ENCODE peak calls at places on chromosomes 1 and 21, in ten cellular contexts. One of them, this sample, is unnamed.

GRCh38 chr1:25771246-25772114 is 28.5 kb upstream of the SELENON start:
- DNase-seq in CD4-positive, alpha-beta T cell: peak
- DNase-seq in SK-N-SH: peak
- DNase-seq in cardiac muscle cell: peak
- DNase-seq in HTR-8/SVneo: peak
- DNase-seq in AG04450: no peak
- DNase-seq in stimulated activated CD4-positive, alpha-beta T cell treated with anti-CD3 and anti-CD28 coated beads, Interleukin-1b, Interleukin-23, amount 100 ng/mL, for 4 hours: no peak
- DNase-seq in activated CD4-positive, CD25-positive, alpha-beta regulatory T cell: no peak
- DNase-seq in GM04504: no peak
- DNase-seq in GM13976: peak
- DNase-seq in this sample: no peak

GRCh38 chr1:220527279-220528048 is 472 bp upstream of the MARK1 start:
- DNase-seq in cardiac muscle cell: peak
- DNase-seq in AG04450: no peak
- DNase-seq in SK-N-SH: peak
- DNase-seq in GM04504: no peak
- DNase-seq in HTR-8/SVneo: no peak
- DNase-seq in CD4-positive, alpha-beta T cell: no peak
- DNase-seq in activated CD4-positive, CD25-positive, alpha-beta regulatory T cell: no peak
- DNase-seq in stimulated activated CD4-positive, alpha-beta T cell treated with anti-CD3 and anti-CD28 coated beads, Interleukin-1b, Interleukin-23, amount 100 ng/mL, for 4 hours: no peak
- DNase-seq in GM13976: peak
- DNase-seq in this sample: peak

GRCh38 chr1:42135426-42135825 is 17.8 kb upstream of the GUCA2B start:
- DNase-seq in activated CD4-positive, CD25-positive, alpha-beta regulatory T cell: no peak
- DNase-seq in AG04450: no peak
- DNase-seq in GM13976: no peak
- DNase-seq in CD4-positive, alpha-beta T cell: no peak
- DNase-seq in cardiac muscle cell: no peak
- DNase-seq in GM04504: no peak
- DNase-seq in stimulated activated CD4-positive, alpha-beta T cell treated with anti-CD3 and anti-CD28 coated beads, Interleukin-1b, Interleukin-23, amount 100 ng/mL, for 4 hours: no peak
- DNase-seq in HTR-8/SVneo: no peak
- DNase-seq in SK-N-SH: no peak
- DNase-seq in this sample: no peak

GRCh38 chr1:51235611-51236547 is at the start of gene RNF11:
- DNase-seq in AG04450: peak
- DNase-seq in HTR-8/SVneo: peak
- DNase-seq in SK-N-SH: peak
- DNase-seq in GM13976: peak
- DNase-seq in stimulated activated CD4-positive, alpha-beta T cell treated with anti-CD3 and anti-CD28 coated beads, Interleukin-1b, Interleukin-23, amount 100 ng/mL, for 4 hours: peak
- DNase-seq in CD4-positive, alpha-beta T cell: peak
- DNase-seq in cardiac muscle cell: peak
- DNase-seq in activated CD4-positive, CD25-positive, alpha-beta regulatory T cell: peak
- DNase-seq in GM04504: peak
- DNase-seq in this sample: peak

GRCh38 chr1:25766721-25767436 is 33.1 kb upstream of the SELENON start:
- DNase-seq in CD4-positive, alpha-beta T cell: no peak
- DNase-seq in activated CD4-positive, CD25-positive, alpha-beta regulatory T cell: no peak
- DNase-seq in stimulated activated CD4-positive, alpha-beta T cell treated with anti-CD3 and anti-CD28 coated beads, Interleukin-1b, Interleukin-23, amount 100 ng/mL, for 4 hours: no peak
- DNase-seq in SK-N-SH: no peak
- DNase-seq in HTR-8/SVneo: no peak
- DNase-seq in GM04504: no peak
- DNase-seq in GM13976: no peak
- DNase-seq in cardiac muscle cell: no peak
- DNase-seq in AG04450: no peak
- DNase-seq in this sample: no peak

GRCh38 chr1:163361123-163361934 is 39.6 kb downstream of the NUF2 start:
- DNase-seq in GM13976: no peak
- DNase-seq in GM04504: no peak
- DNase-seq in stimulated activated CD4-positive, alpha-beta T cell treated with anti-CD3 and anti-CD28 coated beads, Interleukin-1b, Interleukin-23, amount 100 ng/mL, for 4 hours: no peak
- DNase-seq in cardiac muscle cell: peak
- DNase-seq in HTR-8/SVneo: peak
- DNase-seq in CD4-positive, alpha-beta T cell: no peak
- DNase-seq in SK-N-SH: peak
- DNase-seq in AG04450: no peak
- DNase-seq in activated CD4-positive, CD25-positive, alpha-beta regulatory T cell: no peak
- DNase-seq in this sample: peak

GRCh38 chr1:186828612-186829542 is at the start of gene PLA2G4A:
- DNase-seq in CD4-positive, alpha-beta T cell: no peak
- DNase-seq in stimulated activated CD4-positive, alpha-beta T cell treated with anti-CD3 and anti-CD28 coated beads, Interleukin-1b, Interleukin-23, amount 100 ng/mL, for 4 hours: no peak
- DNase-seq in activated CD4-positive, CD25-positive, alpha-beta regulatory T cell: no peak
- DNase-seq in AG04450: no peak
- DNase-seq in GM13976: peak
- DNase-seq in GM04504: no peak
- DNase-seq in HTR-8/SVneo: peak
- DNase-seq in SK-N-SH: no peak
- DNase-seq in cardiac muscle cell: peak
- DNase-seq in this sample: peak

GRCh38 chr1:92488832-92489231 is 2.1 kb upstream of the GFI1 start:
- DNase-seq in SK-N-SH: no peak
- DNase-seq in HTR-8/SVneo: no peak
- DNase-seq in CD4-positive, alpha-beta T cell: no peak
- DNase-seq in stimulated activated CD4-positive, alpha-beta T cell treated with anti-CD3 and anti-CD28 coated beads, Interleukin-1b, Interleukin-23, amount 100 ng/mL, for 4 hours: no peak
- DNase-seq in GM04504: no peak
- DNase-seq in cardiac muscle cell: no peak
- DNase-seq in GM13976: no peak
- DNase-seq in activated CD4-positive, CD25-positive, alpha-beta regulatory T cell: no peak
- DNase-seq in AG04450: no peak
- DNase-seq in this sample: no peak

GRCh38 chr1:180927841-180928240 is 15.1 kb downstream of the KIAA1614 start:
- DNase-seq in SK-N-SH: peak
- DNase-seq in activated CD4-positive, CD25-positive, alpha-beta regulatory T cell: no peak
- DNase-seq in AG04450: no peak
- DNase-seq in cardiac muscle cell: no peak
- DNase-seq in CD4-positive, alpha-beta T cell: no peak
- DNase-seq in stimulated activated CD4-positive, alpha-beta T cell treated with anti-CD3 and anti-CD28 coated beads, Interleukin-1b, Interleukin-23, amount 100 ng/mL, for 4 hours: no peak
- DNase-seq in HTR-8/SVneo: no peak
- DNase-seq in GM13976: no peak
- DNase-seq in GM04504: no peak
- DNase-seq in this sample: no peak

GRCh38 chr1:177227978-177228720 is 57.4 kb downstream of the BRINP2 start:
- DNase-seq in GM13976: no peak
- DNase-seq in cardiac muscle cell: no peak
- DNase-seq in GM04504: no peak
- DNase-seq in activated CD4-positive, CD25-positive, alpha-beta regulatory T cell: no peak
- DNase-seq in SK-N-SH: no peak
- DNase-seq in AG04450: no peak
- DNase-seq in CD4-positive, alpha-beta T cell: no peak
- DNase-seq in HTR-8/SVneo: no peak
- DNase-seq in stimulated activated CD4-positive, alpha-beta T cell treated with anti-CD3 and anti-CD28 coated beads, Interleukin-1b, Interleukin-23, amount 100 ng/mL, for 4 hours: no peak
- DNase-seq in this sample: no peak

GRCh38 chr1:232376632-232377493 is 253.1 kb downstream of the SIPA1L2 start:
- DNase-seq in GM13976: no peak
- DNase-seq in SK-N-SH: no peak
- DNase-seq in stimulated activated CD4-positive, alpha-beta T cell treated with anti-CD3 and anti-CD28 coated beads, Interleukin-1b, Interleukin-23, amount 100 ng/mL, for 4 hours: no peak
- DNase-seq in activated CD4-positive, CD25-positive, alpha-beta regulatory T cell: no peak
- DNase-seq in cardiac muscle cell: no peak
- DNase-seq in GM04504: no peak
- DNase-seq in HTR-8/SVneo: no peak
- DNase-seq in CD4-positive, alpha-beta T cell: no peak
- DNase-seq in AG04450: no peak
- DNase-seq in this sample: no peak

GRCh38 chr1:46333300-46334029 is 7.1 kb upstream of the NSUN4 start:
- DNase-seq in stimulated activated CD4-positive, alpha-beta T cell treated with anti-CD3 and anti-CD28 coated beads, Interleukin-1b, Interleukin-23, amount 100 ng/mL, for 4 hours: no peak
- DNase-seq in CD4-positive, alpha-beta T cell: no peak
- DNase-seq in HTR-8/SVneo: peak
- DNase-seq in GM13976: peak
- DNase-seq in cardiac muscle cell: peak
- DNase-seq in GM04504: no peak
- DNase-seq in AG04450: no peak
- DNase-seq in activated CD4-positive, CD25-positive, alpha-beta regulatory T cell: no peak
- DNase-seq in SK-N-SH: peak
- DNase-seq in this sample: peak

GRCh38 chr21:45035477-45035848 is 38.9 kb upstream of the ADARB1 start:
- DNase-seq in GM13976: no peak
- DNase-seq in CD4-positive, alpha-beta T cell: no peak
- DNase-seq in cardiac muscle cell: no peak
- DNase-seq in GM04504: no peak
- DNase-seq in SK-N-SH: no peak
- DNase-seq in AG04450: no peak
- DNase-seq in stimulated activated CD4-positive, alpha-beta T cell treated with anti-CD3 and anti-CD28 coated beads, Interleukin-1b, Interleukin-23, amount 100 ng/mL, for 4 hours: no peak
- DNase-seq in HTR-8/SVneo: no peak
- DNase-seq in activated CD4-positive, CD25-positive, alpha-beta regulatory T cell: no peak
- DNase-seq in this sample: no peak

GRCh38 chr21:23131177-23131576 is 2133.0 kb downstream of the NCAM2 start:
- DNase-seq in GM04504: no peak
- DNase-seq in HTR-8/SVneo: no peak
- DNase-seq in GM13976: no peak
- DNase-seq in SK-N-SH: no peak
- DNase-seq in CD4-positive, alpha-beta T cell: no peak
- DNase-seq in cardiac muscle cell: peak
- DNase-seq in stimulated activated CD4-positive, alpha-beta T cell treated with anti-CD3 and anti-CD28 coated beads, Interleukin-1b, Interleukin-23, amount 100 ng/mL, for 4 hours: no peak
- DNase-seq in AG04450: no peak
- DNase-seq in activated CD4-positive, CD25-positive, alpha-beta regulatory T cell: no peak
- DNase-seq in this sample: no peak

GRCh38 chr1:92858564-92859399 is 26.9 kb downstream of the RPL5 start:
- DNase-seq in GM13976: peak
- DNase-seq in SK-N-SH: peak
- DNase-seq in CD4-positive, alpha-beta T cell: peak
- DNase-seq in stimulated activated CD4-positive, alpha-beta T cell treated with anti-CD3 and anti-CD28 coated beads, Interleukin-1b, Interleukin-23, amount 100 ng/mL, for 4 hours: no peak
- DNase-seq in AG04450: peak
- DNase-seq in GM04504: peak
- DNase-seq in activated CD4-positive, CD25-positive, alpha-beta regulatory T cell: peak
- DNase-seq in HTR-8/SVneo: peak
- DNase-seq in cardiac muscle cell: peak
- DNase-seq in this sample: peak

GRCh38 chr1:224223819-224224714 is 41.0 kb downstream of the DEGS1 start:
- DNase-seq in stimulated activated CD4-positive, alpha-beta T cell treated with anti-CD3 and anti-CD28 coated beads, Interleukin-1b, Interleukin-23, amount 100 ng/mL, for 4 hours: no peak
- DNase-seq in HTR-8/SVneo: no peak
- DNase-seq in activated CD4-positive, CD25-positive, alpha-beta regulatory T cell: no peak
- DNase-seq in SK-N-SH: no peak
- DNase-seq in GM04504: peak
- DNase-seq in CD4-positive, alpha-beta T cell: no peak
- DNase-seq in AG04450: peak
- DNase-seq in cardiac muscle cell: peak
- DNase-seq in GM13976: no peak
- DNase-seq in this sample: no peak

GRCh38 chr1:48469616-48470500 is 2.1 kb downstream of the SPATA6 start:
- DNase-seq in SK-N-SH: no peak
- DNase-seq in HTR-8/SVneo: no peak
- DNase-seq in GM04504: peak
- DNase-seq in CD4-positive, alpha-beta T cell: no peak
- DNase-seq in cardiac muscle cell: peak
- DNase-seq in activated CD4-positive, CD25-positive, alpha-beta regulatory T cell: no peak
- DNase-seq in GM13976: no peak
- DNase-seq in AG04450: no peak
- DNase-seq in stimulated activated CD4-positive, alpha-beta T cell treated with anti-CD3 and anti-CD28 coated beads, Interleukin-1b, Interleukin-23, amount 100 ng/mL, for 4 hours: no peak
- DNase-seq in this sample: no peak

GRCh38 chr1:156959414-156959813 is 39.0 kb downstream of the LRRC71 start:
- DNase-seq in cardiac muscle cell: peak
- DNase-seq in CD4-positive, alpha-beta T cell: no peak
- DNase-seq in SK-N-SH: no peak
- DNase-seq in GM04504: peak
- DNase-seq in activated CD4-positive, CD25-positive, alpha-beta regulatory T cell: no peak
- DNase-seq in GM13976: no peak
- DNase-seq in HTR-8/SVneo: peak
- DNase-seq in AG04450: peak
- DNase-seq in stimulated activated CD4-positive, alpha-beta T cell treated with anti-CD3 and anti-CD28 coated beads, Interleukin-1b, Interleukin-23, amount 100 ng/mL, for 4 hours: no peak
- DNase-seq in this sample: peak

GRCh38 chr1:247517795-247518612 is 18.2 kb downstream of the OR2C3 start:
- DNase-seq in GM13976: no peak
- DNase-seq in GM04504: no peak
- DNase-seq in cardiac muscle cell: no peak
- DNase-seq in CD4-positive, alpha-beta T cell: no peak
- DNase-seq in stimulated activated CD4-positive, alpha-beta T cell treated with anti-CD3 and anti-CD28 coated beads, Interleukin-1b, Interleukin-23, amount 100 ng/mL, for 4 hours: peak
- DNase-seq in activated CD4-positive, CD25-positive, alpha-beta regulatory T cell: no peak
- DNase-seq in AG04450: no peak
- DNase-seq in HTR-8/SVneo: no peak
- DNase-seq in SK-N-SH: peak
- DNase-seq in this sample: no peak

GRCh38 chr1:227466039-227466645 is 97.2 kb upstream of the ZNF678 start:
- DNase-seq in GM13976: no peak
- DNase-seq in CD4-positive, alpha-beta T cell: no peak
- DNase-seq in HTR-8/SVneo: no peak
- DNase-seq in AG04450: no peak
- DNase-seq in SK-N-SH: no peak
- DNase-seq in activated CD4-positive, CD25-positive, alpha-beta regulatory T cell: no peak
- DNase-seq in stimulated activated CD4-positive, alpha-beta T cell treated with anti-CD3 and anti-CD28 coated beads, Interleukin-1b, Interleukin-23, amount 100 ng/mL, for 4 hours: no peak
- DNase-seq in cardiac muscle cell: no peak
- DNase-seq in GM04504: no peak
- DNase-seq in this sample: no peak

GRCh38 chr21:45506836-45507522 is 35.3 kb downstream of the SLC19A1 start:
- DNase-seq in AG04450: no peak
- DNase-seq in HTR-8/SVneo: no peak
- DNase-seq in activated CD4-positive, CD25-positive, alpha-beta regulatory T cell: no peak
- DNase-seq in stimulated activated CD4-positive, alpha-beta T cell treated with anti-CD3 and anti-CD28 coated beads, Interleukin-1b, Interleukin-23, amount 100 ng/mL, for 4 hours: no peak
- DNase-seq in cardiac muscle cell: no peak
- DNase-seq in CD4-positive, alpha-beta T cell: no peak
- DNase-seq in SK-N-SH: no peak
- DNase-seq in GM04504: no peak
- DNase-seq in GM13976: no peak
- DNase-seq in this sample: no peak

GRCh38 chr21:42841156-42841915 is 38.0 kb downstream of the WDR4 start:
- DNase-seq in GM04504: no peak
- DNase-seq in CD4-positive, alpha-beta T cell: no peak
- DNase-seq in cardiac muscle cell: no peak
- DNase-seq in GM13976: no peak
- DNase-seq in activated CD4-positive, CD25-positive, alpha-beta regulatory T cell: no peak
- DNase-seq in SK-N-SH: peak
- DNase-seq in HTR-8/SVneo: no peak
- DNase-seq in stimulated activated CD4-positive, alpha-beta T cell treated with anti-CD3 and anti-CD28 coated beads, Interleukin-1b, Interleukin-23, amount 100 ng/mL, for 4 hours: no peak
- DNase-seq in AG04450: no peak
- DNase-seq in this sample: no peak

GRCh38 chr1:115980998-115981993 is 5.0 kb downstream of the SLC22A15 start:
- DNase-seq in SK-N-SH: peak
- DNase-seq in cardiac muscle cell: peak
- DNase-seq in GM04504: no peak
- DNase-seq in activated CD4-positive, CD25-positive, alpha-beta regulatory T cell: no peak
- DNase-seq in GM13976: peak
- DNase-seq in stimulated activated CD4-positive, alpha-beta T cell treated with anti-CD3 and anti-CD28 coated beads, Interleukin-1b, Interleukin-23, amount 100 ng/mL, for 4 hours: no peak
- DNase-seq in CD4-positive, alpha-beta T cell: no peak
- DNase-seq in AG04450: no peak
- DNase-seq in HTR-8/SVneo: peak
- DNase-seq in this sample: peak

GRCh38 chr1:214493126-214493796 is 58.1 kb downstream of the PTPN14 start:
- DNase-seq in HTR-8/SVneo: no peak
- DNase-seq in activated CD4-positive, CD25-positive, alpha-beta regulatory T cell: no peak
- DNase-seq in AG04450: no peak
- DNase-seq in CD4-positive, alpha-beta T cell: no peak
- DNase-seq in GM04504: no peak
- DNase-seq in GM13976: no peak
- DNase-seq in stimulated activated CD4-positive, alpha-beta T cell treated with anti-CD3 and anti-CD28 coated beads, Interleukin-1b, Interleukin-23, amount 100 ng/mL, for 4 hours: no peak
- DNase-seq in cardiac muscle cell: no peak
- DNase-seq in SK-N-SH: no peak
- DNase-seq in this sample: no peak

GRCh38 chr1:29180497-29181412 is 945 bp downstream of the SRSF4 start:
- DNase-seq in GM04504: peak
- DNase-seq in stimulated activated CD4-positive, alpha-beta T cell treated with anti-CD3 and anti-CD28 coated beads, Interleukin-1b, Interleukin-23, amount 100 ng/mL, for 4 hours: no peak
- DNase-seq in SK-N-SH: no peak
- DNase-seq in activated CD4-positive, CD25-positive, alpha-beta regulatory T cell: no peak
- DNase-seq in AG04450: no peak
- DNase-seq in cardiac muscle cell: no peak
- DNase-seq in HTR-8/SVneo: no peak
- DNase-seq in CD4-positive, alpha-beta T cell: no peak
- DNase-seq in GM13976: no peak
- DNase-seq in this sample: peak

GRCh38 chr1:38098101-38098847 is 51.7 kb upstream of the POU3F1 start:
- DNase-seq in SK-N-SH: no peak
- DNase-seq in AG04450: no peak
- DNase-seq in activated CD4-positive, CD25-positive, alpha-beta regulatory T cell: no peak
- DNase-seq in stimulated activated CD4-positive, alpha-beta T cell treated with anti-CD3 and anti-CD28 coated beads, Interleukin-1b, Interleukin-23, amount 100 ng/mL, for 4 hours: no peak
- DNase-seq in cardiac muscle cell: no peak
- DNase-seq in HTR-8/SVneo: no peak
- DNase-seq in CD4-positive, alpha-beta T cell: no peak
- DNase-seq in GM04504: no peak
- DNase-seq in GM13976: no peak
- DNase-seq in this sample: no peak

GRCh38 chr1:226436855-226437491 is 29.1 kb upstream of the PARP1 start:
- DNase-seq in activated CD4-positive, CD25-positive, alpha-beta regulatory T cell: no peak
- DNase-seq in GM13976: no peak
- DNase-seq in HTR-8/SVneo: no peak
- DNase-seq in cardiac muscle cell: no peak
- DNase-seq in AG04450: no peak
- DNase-seq in stimulated activated CD4-positive, alpha-beta T cell treated with anti-CD3 and anti-CD28 coated beads, Interleukin-1b, Interleukin-23, amount 100 ng/mL, for 4 hours: no peak
- DNase-seq in CD4-positive, alpha-beta T cell: no peak
- DNase-seq in GM04504: no peak
- DNase-seq in SK-N-SH: no peak
- DNase-seq in this sample: peak

GRCh38 chr1:224499204-224499603 is 64.6 kb upstream of the WDR26 start:
- DNase-seq in activated CD4-positive, CD25-positive, alpha-beta regulatory T cell: no peak
- DNase-seq in GM13976: no peak
- DNase-seq in SK-N-SH: no peak
- DNase-seq in stimulated activated CD4-positive, alpha-beta T cell treated with anti-CD3 and anti-CD28 coated beads, Interleukin-1b, Interleukin-23, amount 100 ng/mL, for 4 hours: no peak
- DNase-seq in CD4-positive, alpha-beta T cell: no peak
- DNase-seq in HTR-8/SVneo: no peak
- DNase-seq in GM04504: no peak
- DNase-seq in cardiac muscle cell: no peak
- DNase-seq in AG04450: no peak
- DNase-seq in this sample: no peak